ENCODE peak calls at places on chromosomes 16 and 17, in nine cellular contexts. J is dorsolateral prefrontal cortex, W is IMR-90, X is GM06990, L is Calu3, K is lower leg skin, U is mucosa of descending colon, E is fibroblast of the aortic adventitia, Z is colonic mucosa. M is an unnamed sample.

GRCh38 chr17:3622977-3623594 is 13.0 kb downstream of the SHPK start:
- DNase-seq in J (no peak), W (no peak), X (no peak), L (no peak), K (no peak), U (no peak), E (no peak), Z (no peak), M (no peak)

GRCh38 chr17:1082579-1082978 is 85.7 kb downstream of the TIMM22 start:
- DNase-seq in J (no peak), W (peak), X (no peak), L (peak), K (no peak), U (peak), E (peak), Z (no peak), M (no peak)

GRCh38 chr17:39808409-39808997 is 55.6 kb downstream of the IKZF3 start:
- DNase-seq in J (no peak), W (no peak), X (no peak), L (peak), K (no peak), U (no peak), E (no peak), Z (no peak), M (no peak)

GRCh38 chr17:17823433-17824118 is 13.2 kb downstream of the SREBF1 start:
- DNase-seq in J (peak), W (peak), X (peak), L (peak), K (peak), U (peak), E (peak), Z (peak), M (peak)

GRCh38 chr17:71613996-71614395 is 506.8 kb upstream of the SOX9 start:
- DNase-seq in J (no peak), W (no peak), X (no peak), L (no peak), K (no peak), U (no peak), E (no peak), Z (no peak), M (no peak)

GRCh38 chr17:17032131-17032692 is 10.0 kb upstream of the MPRIP start:
- DNase-seq in J (peak), W (peak), X (no peak), L (peak), K (no peak), U (peak), E (peak), Z (peak), M (no peak)

GRCh38 chr17:54085934-54086333 is 263.2 kb downstream of the KIF2B start:
- DNase-seq in J (no peak), W (no peak), X (no peak), L (no peak), K (no peak), U (no peak), E (no peak), Z (no peak), M (no peak)

GRCh38 chr17:58271532-58271931 is 9.2 kb downstream of the MPO start:
- DNase-seq in J (no peak), W (no peak), X (no peak), L (no peak), K (no peak), U (no peak), E (no peak), Z (no peak), M (no peak)

GRCh38 chr17:28716740-28717577 is 709 bp downstream of the RAB34 start:
- DNase-seq in J (no peak), W (peak), X (peak), L (no peak), K (peak), U (peak), E (peak), Z (peak), M (no peak)

GRCh38 chr17:41785091-41785875 is 1.2 kb downstream of the JUP start:
- DNase-seq in J (no peak), W (no peak), X (no peak), L (peak), K (no peak), U (peak), E (no peak), Z (peak), M (no peak)

GRCh38 chr16:24111903-24112302 is 144.2 kb upstream of the CACNG3 start:
- DNase-seq in J (no peak), W (no peak), X (no peak), L (no peak), K (no peak), U (no peak), E (no peak), Z (no peak), M (no peak)

GRCh38 chr17:76107507-76107906 is 3.9 kb upstream of the EXOC7 start:
- DNase-seq in J (no peak), W (no peak), X (no peak), L (no peak), K (no peak), U (no peak), E (no peak), Z (no peak), M (no peak)

GRCh38 chr16:17070882-17071592 is 399.7 kb downstream of the XYLT1 start:
- DNase-seq in J (peak), W (no peak), X (peak), L (no peak), K (no peak), U (peak), E (no peak), Z (peak), M (peak)

GRCh38 chr17:3738562-3739295 is 15.0 kb downstream of the HASPIN start:
- DNase-seq in J (peak), W (peak), X (no peak), L (peak), K (no peak), U (peak), E (no peak), Z (peak), M (no peak)

GRCh38 chr17:48542956-48543853 is 1.7 kb downstream of the HOXB2 start:
- DNase-seq in J (no peak), W (peak), X (peak), L (peak), K (peak), U (peak), E (peak), Z (peak), M (peak)

GRCh38 chr17:47866941-47867340 is 16.0 kb upstream of the SP6 start:
- DNase-seq in J (no peak), W (no peak), X (no peak), L (no peak), K (no peak), U (no peak), E (peak), Z (no peak), M (no peak)

GRCh38 chr17:10805911-10806310 is 2.0 kb upstream of the TMEM238L start:
- DNase-seq in J (no peak), W (no peak), X (no peak), L (no peak), K (peak), U (no peak), E (no peak), Z (no peak), M (no peak)

GRCh38 chr16:47143329-47143676 is 442 bp downstream of the NETO2 start:
- DNase-seq in J (no peak), W (peak), X (peak), L (peak), K (no peak), U (peak), E (peak), Z (peak), M (peak)

GRCh38 chr16:11320170-11320569 is 25.1 kb upstream of the RMI2 start:
- DNase-seq in J (no peak), W (no peak), X (no peak), L (no peak), K (no peak), U (no peak), E (no peak), Z (no peak), M (no peak)

GRCh38 chr17:39632153-39632941 is 4.6 kb upstream of the STARD3 start:
- DNase-seq in J (peak), W (no peak), X (no peak), L (no peak), K (no peak), U (peak), E (no peak), Z (peak), M (no peak)

GRCh38 chr17:27609606-27610303 is 21.2 kb upstream of the LGALS9 start:
- DNase-seq in J (no peak), W (peak), X (no peak), L (peak), K (no peak), U (peak), E (peak), Z (peak), M (no peak)

GRCh38 chr17:82390015-82390859 is 18.7 kb downstream of the UTS2R start:
- DNase-seq in J (no peak), W (no peak), X (no peak), L (no peak), K (no peak), U (no peak), E (no peak), Z (no peak), M (no peak)

GRCh38 chr17:40063034-40063765 is 435 bp downstream of the THRA start:
- DNase-seq in J (peak), W (no peak), X (no peak), L (peak), K (peak), U (peak), E (no peak), Z (peak), M (peak)

GRCh38 chr17:4354862-4355514 is 11.5 kb downstream of the UBE2G1 start:
- DNase-seq in J (no peak), W (no peak), X (no peak), L (no peak), K (no peak), U (peak), E (no peak), Z (no peak), M (no peak)

GRCh38 chr17:49677134-49677932 is 564 bp downstream of the SPOP start:
- DNase-seq in J (peak), W (peak), X (peak), L (peak), K (peak), U (peak), E (peak), Z (peak), M (peak)

GRCh38 chr17:7034955-7035590 is 742 bp upstream of the SLC16A13 start:
- DNase-seq in J (no peak), W (no peak), X (no peak), L (no peak), K (no peak), U (no peak), E (no peak), Z (no peak), M (no peak)

GRCh38 chr16:85673529-85674417 is 15.0 kb downstream of the GINS2 start:
- DNase-seq in J (no peak), W (peak), X (no peak), L (no peak), K (no peak), U (peak), E (peak), Z (no peak), M (no peak)

GRCh38 chr16:81710596-81710995 is 68.5 kb upstream of the PLCG2 start:
- DNase-seq in J (no peak), W (no peak), X (no peak), L (no peak), K (no peak), U (no peak), E (no peak), Z (no peak), M (no peak)

GRCh38 chr17:8875957-8876356 is 8.5 kb upstream of the PIK3R6 start:
- DNase-seq in J (no peak), W (peak), X (no peak), L (no peak), K (no peak), U (no peak), E (peak), Z (no peak), M (no peak)

GRCh38 chr17:1643999-1644492 is 1.5 kb downstream of the SCARF1 start:
- DNase-seq in J (no peak), W (no peak), X (no peak), L (no peak), K (no peak), U (no peak), E (no peak), Z (no peak), M (peak)

GRCh38 chr17:2697611-2698162 is 13.9 kb downstream of the CLUH start:
- DNase-seq in J (peak), W (no peak), X (no peak), L (no peak), K (no peak), U (peak), E (no peak), Z (no peak), M (peak)

GRCh38 chr17:35086931-35087573 is 23.5 kb upstream of the RFFL start:
- DNase-seq in J (no peak), W (no peak), X (no peak), L (peak), K (no peak), U (peak), E (no peak), Z (peak), M (no peak)

GRCh38 chr17:5225668-5226457 is 8.8 kb downstream of the SCIMP start:
- DNase-seq in J (no peak), W (no peak), X (peak), L (no peak), K (no peak), U (no peak), E (no peak), Z (no peak), M (no peak)

GRCh38 chr17:65015855-65016254 is 40.7 kb downstream of the GNA13 start:
- DNase-seq in J (no peak), W (no peak), X (no peak), L (no peak), K (no peak), U (no peak), E (no peak), Z (no peak), M (no peak)

GRCh38 chr16:10325783-10326543 is 59.9 kb upstream of the ATF7IP2 start:
- DNase-seq in J (no peak), W (no peak), X (no peak), L (peak), K (no peak), U (no peak), E (no peak), Z (no peak), M (no peak)

GRCh38 chr17:9199474-9200196 is 178.3 kb downstream of the NTN1 start:
- DNase-seq in J (no peak), W (no peak), X (no peak), L (no peak), K (no peak), U (peak), E (no peak), Z (no peak), M (no peak)

GRCh38 chr16:54318941-54319340 is 32.4 kb upstream of the IRX3 start:
- DNase-seq in J (no peak), W (no peak), X (no peak), L (no peak), K (no peak), U (no peak), E (peak), Z (no peak), M (no peak)

DNA sequence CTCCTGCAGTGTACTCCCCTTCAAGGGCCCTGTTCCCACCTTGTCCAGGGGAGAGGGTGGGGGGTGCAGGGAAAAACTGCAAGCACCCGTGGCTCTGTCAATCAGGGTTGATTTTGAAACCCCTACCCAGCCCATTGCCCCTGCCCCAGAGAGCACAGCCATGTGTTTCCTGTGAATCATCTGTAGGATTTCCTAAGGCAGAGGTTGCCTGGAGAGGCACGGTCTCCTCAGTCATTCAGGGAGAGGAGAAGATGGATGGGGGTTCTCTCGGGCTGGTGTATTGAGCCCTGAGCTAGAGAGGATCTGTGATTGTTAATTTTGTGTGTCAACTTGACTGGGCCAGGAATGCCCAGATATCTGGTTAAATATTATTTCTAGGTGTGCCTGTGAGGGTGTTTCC is 3.5 kb upstream of the AGRP start:
- DNase-seq in J (no peak), W (no peak), X (no peak), L (no peak), K (no peak), U (no peak), E (no peak), Z (no peak), M (no peak)
- TF ChIP-seq CTCF in J (no peak), W (no peak), X (no peak), L (no peak), K (no peak), U (no peak), E (no peak), Z (no peak), M (no peak)

DNA sequence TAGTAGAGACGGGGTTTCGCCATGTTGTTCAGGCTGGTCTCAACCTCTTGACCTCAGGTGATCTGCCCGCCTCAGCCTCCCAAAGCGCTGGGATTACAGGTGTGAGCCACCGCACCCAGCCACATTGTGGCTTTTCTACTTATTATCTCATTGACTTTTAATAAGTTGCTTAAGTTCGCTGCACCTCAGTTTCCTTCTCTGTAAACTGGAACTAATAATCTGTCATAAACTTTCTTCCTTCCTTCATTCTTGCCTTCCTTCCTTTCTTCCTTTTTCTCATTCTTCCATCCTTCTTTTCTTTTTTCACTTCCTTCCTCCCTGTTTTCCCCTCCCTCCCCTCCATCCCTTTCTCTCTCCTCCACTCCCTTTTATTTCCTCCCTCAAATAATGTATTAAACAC is 192.2 kb downstream of the MAF start:
- DNase-seq in J (no peak), W (no peak), X (no peak), L (no peak), K (no peak), U (no peak), E (no peak), Z (no peak), M (no peak)
- TF ChIP-seq CTCF in J (no peak), W (no peak), X (no peak), L (no peak), K (no peak), U (no peak), E (no peak), Z (no peak), M (no peak)

DNA sequence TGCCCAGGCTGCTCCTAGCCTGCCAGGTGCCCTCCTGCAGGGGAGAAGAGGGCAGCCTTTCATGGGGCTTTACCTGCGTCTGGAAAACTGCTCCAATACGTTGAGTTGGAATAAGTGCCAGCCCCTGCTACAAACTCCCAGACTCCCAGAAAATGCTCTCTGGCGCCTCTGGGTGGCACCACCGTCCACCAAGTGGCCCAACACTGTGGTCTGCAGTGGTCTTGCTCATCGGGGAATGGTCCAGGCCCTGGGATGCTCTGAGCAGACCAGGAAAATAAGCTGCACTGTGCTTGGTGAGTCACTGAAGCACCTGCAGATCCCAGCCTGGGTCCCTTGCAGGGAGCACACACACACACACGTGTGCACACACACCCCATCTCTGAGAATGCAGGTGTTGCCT is 20.8 kb downstream of the CDIP1 start:
- DNase-seq in J (no peak), W (peak), X (no peak), L (peak), K (no peak), U (no peak), E (peak), Z (no peak), M (no peak)
- TF ChIP-seq CTCF in J (peak), W (peak), X (peak), L (peak), K (no peak), U (no peak), E (peak), Z (peak), M (peak)

GRCh38 chr16:25613931-25614330 is 77.8 kb upstream of the HS3ST4 start:
- DNase-seq in J (no peak), W (no peak), X (no peak), L (no peak), K (no peak), U (no peak), E (no peak), Z (no peak), M (no peak)
- TF ChIP-seq CTCF in J (no peak), W (no peak), X (no peak), L (no peak), K (no peak), U (no peak), E (no peak), Z (no peak), M (no peak)

M was measured in GM13977.